ENCODE peak calls at places on chromosome 11, in four cellular contexts. One of them, this sample, is unnamed.

GRCh38 chr11:35404397-35404775 is 15.0 kb downstream of the SLC1A2 start:
- DNase-seq in GM23338: peak
- DNase-seq in mesothelial cell of epicardium: no peak
- DNase-seq in ovary: no peak
- DNase-seq in this sample: peak

GRCh38 chr11:95084509-95084908 is 5.1 kb upstream of the ENDOD1 start:
- DNase-seq in ovary: no peak
- DNase-seq in mesothelial cell of epicardium: no peak
- DNase-seq in GM23338: no peak
- DNase-seq in this sample: no peak

GRCh38 chr11:3197044-3197715 is 21.4 kb downstream of the MRGPRG start:
- DNase-seq in mesothelial cell of epicardium: no peak
- DNase-seq in GM23338: no peak
- DNase-seq in ovary: peak
- DNase-seq in this sample: no peak

GRCh38 chr11:575324-575995 is 810 bp upstream of the PHRF1 start:
- DNase-seq in ovary: no peak
- DNase-seq in mesothelial cell of epicardium: no peak
- DNase-seq in GM23338: peak
- DNase-seq in this sample: no peak

GRCh38 chr11:73343076-73343833 is 32.9 kb upstream of the RELT start:
- DNase-seq in mesothelial cell of epicardium: no peak
- DNase-seq in GM23338: peak
- DNase-seq in ovary: no peak
- DNase-seq in this sample: no peak

GRCh38 chr11:112297248-112297866 is 36.7 kb upstream of the PLET1 start:
- DNase-seq in ovary: no peak
- DNase-seq in mesothelial cell of epicardium: no peak
- DNase-seq in GM23338: no peak
- DNase-seq in this sample: no peak

GRCh38 chr11:27485930-27486773 is 13.6 kb upstream of the LGR4 start:
- DNase-seq in GM23338: peak
- DNase-seq in mesothelial cell of epicardium: no peak
- DNase-seq in ovary: no peak
- DNase-seq in this sample: peak

GRCh38 chr11:124499711-124500110 is 43.7 kb downstream of the OR8B12 start:
- DNase-seq in mesothelial cell of epicardium: no peak
- DNase-seq in ovary: no peak
- DNase-seq in GM23338: no peak
- DNase-seq in this sample: no peak

GRCh38 chr11:119337581-119338317 is 2.9 kb downstream of the C1QTNF5 start:
- DNase-seq in ovary: no peak
- DNase-seq in mesothelial cell of epicardium: no peak
- DNase-seq in GM23338: peak
- DNase-seq in this sample: no peak

GRCh38 chr11:134139873-134140331 is 71.0 kb downstream of the JAM3 start:
- DNase-seq in mesothelial cell of epicardium: no peak
- DNase-seq in GM23338: peak
- DNase-seq in ovary: peak
- DNase-seq in this sample: peak

GRCh38 chr11:47349521-47350095 is 2.9 kb downstream of the MYBPC3 start:
- DNase-seq in ovary: no peak
- DNase-seq in GM23338: no peak
- DNase-seq in mesothelial cell of epicardium: no peak
- DNase-seq in this sample: no peak

GRCh38 chr11:47347134-47347533 is 5.4 kb downstream of the MYBPC3 start:
- DNase-seq in ovary: no peak
- DNase-seq in mesothelial cell of epicardium: no peak
- DNase-seq in GM23338: no peak
- DNase-seq in this sample: no peak

GRCh38 chr11:47350315-47350714 is 2.2 kb downstream of the MYBPC3 start:
- DNase-seq in GM23338: no peak
- DNase-seq in mesothelial cell of epicardium: no peak
- DNase-seq in ovary: no peak
- DNase-seq in this sample: no peak

GRCh38 chr11:47348131-47348802 is 4.2 kb downstream of the MYBPC3 start:
- DNase-seq in GM23338: no peak
- DNase-seq in mesothelial cell of epicardium: no peak
- DNase-seq in ovary: no peak
- DNase-seq in this sample: no peak

GRCh38 chr11:47348859-47349258 is 3.6 kb downstream of the MYBPC3 start:
- DNase-seq in GM23338: peak
- DNase-seq in ovary: no peak
- DNase-seq in mesothelial cell of epicardium: no peak
- DNase-seq in this sample: peak
- TF ChIP-seq CTCF in GM23338: peak
- TF ChIP-seq CTCF in ovary: no peak
- TF ChIP-seq CTCF in mesothelial cell of epicardium: no peak
- TF ChIP-seq CTCF in this sample: peak

DNA sequence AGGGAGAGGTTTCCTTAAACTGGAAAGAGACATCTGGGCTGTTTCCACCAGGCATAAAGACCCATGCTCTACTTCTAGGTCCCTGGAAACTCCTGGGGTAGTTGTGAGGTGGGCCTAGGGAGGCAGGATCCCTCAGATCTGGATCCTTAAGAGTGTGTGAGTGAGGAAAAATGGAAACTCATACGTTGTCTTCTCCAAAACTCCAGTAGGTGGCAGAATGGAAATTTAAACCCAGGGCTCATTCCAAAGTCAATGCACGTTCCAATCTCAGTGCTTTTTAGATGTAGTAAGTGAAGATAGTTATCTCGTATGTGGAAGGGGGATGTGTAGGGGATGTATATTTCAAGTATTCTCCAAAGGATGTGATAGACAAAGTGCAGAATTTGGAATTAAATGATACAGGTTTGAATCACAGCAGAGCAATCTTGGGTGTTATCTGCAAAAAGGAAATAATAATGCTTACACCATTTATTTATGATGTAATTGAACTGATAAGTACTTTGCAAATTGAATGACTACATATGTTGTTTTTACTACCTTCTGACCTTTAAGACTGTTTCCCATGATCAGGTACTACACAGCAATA is 13.1 kb upstream of the MMP1 start:
- DNase-seq in ovary: no peak
- DNase-seq in mesothelial cell of epicardium: no peak
- DNase-seq in GM23338: peak
- DNase-seq in this sample: peak
- TF ChIP-seq CTCF in ovary: no peak
- TF ChIP-seq CTCF in mesothelial cell of epicardium: peak
- TF ChIP-seq CTCF in GM23338: peak
- TF ChIP-seq CTCF in this sample: peak

GRCh38 chr11:47271961-47272661 is 2.2 kb downstream of the MADD start:
- DNase-seq in ovary: no peak
- DNase-seq in mesothelial cell of epicardium: no peak
- DNase-seq in GM23338: peak
- DNase-seq in this sample: no peak

GRCh38 chr11:47269002-47269828 is 718 bp upstream of the MADD start:
- DNase-seq in mesothelial cell of epicardium: peak
- DNase-seq in ovary: peak
- DNase-seq in GM23338: peak
- DNase-seq in this sample: peak

GRCh38 chr11:47271328-47271727 is 1.4 kb downstream of the MADD start:
- DNase-seq in mesothelial cell of epicardium: no peak
- DNase-seq in ovary: no peak
- DNase-seq in GM23338: no peak
- DNase-seq in this sample: no peak

GRCh38 chr11:47269829-47270305 is at the start of gene MADD:
- DNase-seq in mesothelial cell of epicardium: peak
- DNase-seq in GM23338: peak
- DNase-seq in ovary: peak
- DNase-seq in this sample: peak

DNA sequence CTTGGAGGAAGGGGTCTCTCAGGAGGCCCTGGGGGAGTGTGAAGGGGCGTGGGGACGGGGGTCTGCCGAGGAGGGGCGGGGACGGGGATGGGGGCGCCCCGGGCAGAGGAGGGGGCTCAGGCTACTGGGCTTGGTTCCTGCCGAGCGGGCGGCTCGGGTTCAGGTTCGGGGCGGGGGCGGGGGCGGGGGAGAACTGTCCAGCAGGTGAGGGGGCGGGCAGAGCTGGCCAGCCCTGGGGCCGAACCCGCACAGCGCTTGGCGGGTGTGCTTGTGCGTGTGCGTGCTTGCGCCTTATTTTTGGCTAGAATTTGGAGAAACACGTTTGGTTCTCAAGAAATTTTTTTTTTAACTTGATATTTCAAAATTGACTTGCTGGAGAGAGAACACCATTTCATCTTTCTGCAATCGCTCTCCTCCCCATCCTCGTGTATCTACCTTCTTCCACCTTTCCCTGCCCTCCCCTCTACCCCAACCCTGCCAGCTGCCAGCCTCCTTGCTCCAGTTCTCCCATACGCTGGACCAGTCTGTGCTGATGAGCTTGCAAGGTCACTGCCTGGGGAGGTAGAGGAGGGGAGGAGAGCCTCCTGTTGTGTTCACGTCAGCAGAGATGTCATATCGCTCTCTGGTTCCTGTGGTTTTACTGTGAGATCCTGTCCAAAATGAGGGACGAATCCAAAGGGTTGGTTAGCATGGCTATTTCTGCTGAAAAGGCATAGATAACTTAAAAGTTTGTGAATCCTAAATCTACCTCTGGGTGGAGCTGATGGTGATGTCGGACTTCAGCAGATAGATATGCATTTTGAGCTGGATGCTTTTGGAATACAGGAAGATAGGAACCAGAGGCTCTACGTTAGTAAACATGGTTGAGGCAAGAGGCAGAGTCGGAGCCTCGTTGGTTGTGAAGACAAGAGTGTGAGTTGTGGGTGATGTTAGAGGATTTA is 668 bp downstream of the MADD start:
- DNase-seq in ovary: no peak
- DNase-seq in mesothelial cell of epicardium: no peak
- DNase-seq in GM23338: peak
- DNase-seq in this sample: no peak
- TF ChIP-seq CTCF in ovary: no peak
- TF ChIP-seq CTCF in mesothelial cell of epicardium: no peak
- TF ChIP-seq CTCF in GM23338: no peak
- TF ChIP-seq CTCF in this sample: no peak

GRCh38 chr11:13010737-13011342 is 1.7 kb downstream of the RASSF10 start:
- DNase-seq in mesothelial cell of epicardium: no peak
- DNase-seq in ovary: no peak
- DNase-seq in GM23338: peak
- DNase-seq in this sample: peak
- TF ChIP-seq CTCF in mesothelial cell of epicardium: no peak
- TF ChIP-seq CTCF in ovary: no peak
- TF ChIP-seq CTCF in GM23338: no peak
- TF ChIP-seq CTCF in this sample: no peak

GRCh38 chr11:84775503-84775902 is 851.6 kb downstream of the DLG2 start:
- DNase-seq in ovary: no peak
- DNase-seq in mesothelial cell of epicardium: no peak
- DNase-seq in GM23338: no peak
- DNase-seq in this sample: no peak

DNA sequence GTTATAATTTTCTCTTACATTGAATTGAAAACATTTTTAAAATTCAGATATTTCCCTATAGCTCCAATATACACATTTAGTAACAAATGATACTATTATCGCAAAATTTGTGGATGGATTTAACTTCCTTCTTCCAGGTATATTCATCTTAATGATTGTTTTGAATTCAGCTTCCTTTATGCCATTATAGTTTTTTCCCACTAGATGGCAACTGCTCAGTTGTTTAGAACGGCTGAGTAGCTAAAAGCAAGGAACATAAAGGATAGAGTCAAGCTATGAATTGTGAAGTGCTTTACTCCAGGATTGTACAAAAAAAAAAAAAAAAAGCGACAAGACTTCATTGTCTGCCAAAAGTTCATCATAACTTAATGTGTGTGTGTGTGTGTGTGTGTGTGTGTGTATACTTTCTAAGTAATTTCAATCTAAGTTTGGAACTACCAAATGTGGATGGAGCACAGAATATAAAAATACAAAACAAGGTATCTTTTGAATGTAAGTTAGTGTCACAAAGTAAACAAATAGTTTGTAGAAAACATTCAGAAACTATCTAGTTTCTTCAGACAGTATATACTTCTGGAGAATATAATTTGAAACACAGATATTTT is 846.4 kb downstream of the DLG2 start:
- DNase-seq in ovary: no peak
- DNase-seq in GM23338: peak
- DNase-seq in mesothelial cell of epicardium: no peak
- DNase-seq in this sample: no peak
- TF ChIP-seq CTCF in ovary: no peak
- TF ChIP-seq CTCF in GM23338: peak
- TF ChIP-seq CTCF in mesothelial cell of epicardium: peak
- TF ChIP-seq CTCF in this sample: peak

This sample was measured in neural crest cell.